ENCODE peak calls at places on chromosome 7, in five cellular contexts. One of them, this sample, is unnamed.

GRCh38 chr7:133845005-133845404 is 282.1 kb upstream of the LRGUK start:
- DNase-seq in Right ventricle myocardium superior: no peak
- DNase-seq in RPMI7951: no peak
- DNase-seq in CD4-positive, alpha-beta T cell: no peak
- DNase-seq in CD8-positive, alpha-beta T cell: no peak
- DNase-seq in this sample: no peak

GRCh38 chr7:135634191-135634878 is 28.0 kb upstream of the STMP1 start:
- DNase-seq in Right ventricle myocardium superior: no peak
- DNase-seq in RPMI7951: no peak
- DNase-seq in CD4-positive, alpha-beta T cell: no peak
- DNase-seq in CD8-positive, alpha-beta T cell: no peak
- DNase-seq in this sample: no peak

GRCh38 chr7:101935521-101936141 is 118.2 kb downstream of the CUX1 start:
- DNase-seq in Right ventricle myocardium superior: peak
- DNase-seq in RPMI7951: no peak
- DNase-seq in CD4-positive, alpha-beta T cell: no peak
- DNase-seq in CD8-positive, alpha-beta T cell: no peak
- DNase-seq in this sample: no peak

GRCh38 chr7:93147358-93147757 is 827 bp downstream of the SAMD9L start:
- DNase-seq in Right ventricle myocardium superior: no peak
- DNase-seq in RPMI7951: peak
- DNase-seq in CD4-positive, alpha-beta T cell: peak
- DNase-seq in CD8-positive, alpha-beta T cell: peak
- DNase-seq in this sample: no peak

GRCh38 chr7:91082854-91083495 is 181.3 kb upstream of the FZD1 start:
- DNase-seq in Right ventricle myocardium superior: no peak
- DNase-seq in RPMI7951: peak
- DNase-seq in CD4-positive, alpha-beta T cell: no peak
- DNase-seq in CD8-positive, alpha-beta T cell: no peak
- DNase-seq in this sample: no peak

GRCh38 chr7:16801111-16801542 is 3.7 kb downstream of the AGR2 start:
- DNase-seq in Right ventricle myocardium superior: no peak
- DNase-seq in RPMI7951: peak
- DNase-seq in CD4-positive, alpha-beta T cell: no peak
- DNase-seq in CD8-positive, alpha-beta T cell: no peak
- DNase-seq in this sample: peak

GRCh38 chr7:126659124-126659523 is 593.6 kb downstream of the GRM8 start:
- DNase-seq in Right ventricle myocardium superior: no peak
- DNase-seq in RPMI7951: no peak
- DNase-seq in CD4-positive, alpha-beta T cell: no peak
- DNase-seq in CD8-positive, alpha-beta T cell: no peak
- DNase-seq in this sample: no peak

GRCh38 chr7:5528071-5528814 is 104.6 kb upstream of the TNRC18 start:
- DNase-seq in Right ventricle myocardium superior: peak
- DNase-seq in RPMI7951: peak
- DNase-seq in CD4-positive, alpha-beta T cell: peak
- DNase-seq in CD8-positive, alpha-beta T cell: peak
- DNase-seq in this sample: no peak

GRCh38 chr7:73573791-73574190 is 4.6 kb downstream of the TBL2 start:
- DNase-seq in Right ventricle myocardium superior: no peak
- DNase-seq in RPMI7951: no peak
- DNase-seq in CD4-positive, alpha-beta T cell: no peak
- DNase-seq in CD8-positive, alpha-beta T cell: no peak
- DNase-seq in this sample: no peak

GRCh38 chr7:32905175-32905662 is 13.7 kb upstream of the KBTBD2 start:
- DNase-seq in Right ventricle myocardium superior: peak
- DNase-seq in RPMI7951: peak
- DNase-seq in CD4-positive, alpha-beta T cell: peak
- DNase-seq in CD8-positive, alpha-beta T cell: peak
- DNase-seq in this sample: peak

GRCh38 chr7:27784399-27785053 is 44.6 kb downstream of the TAX1BP1 start:
- DNase-seq in Right ventricle myocardium superior: no peak
- DNase-seq in RPMI7951: peak
- DNase-seq in CD4-positive, alpha-beta T cell: no peak
- DNase-seq in CD8-positive, alpha-beta T cell: no peak
- DNase-seq in this sample: peak

GRCh38 chr7:44307905-44308740 is 17.3 kb downstream of the CAMK2B start:
- DNase-seq in Right ventricle myocardium superior: no peak
- DNase-seq in RPMI7951: no peak
- DNase-seq in CD4-positive, alpha-beta T cell: peak
- DNase-seq in CD8-positive, alpha-beta T cell: peak
- DNase-seq in this sample: no peak

GRCh38 chr7:150735596-150736358 is 1.4 kb upstream of the GIMAP5 start:
- DNase-seq in Right ventricle myocardium superior: no peak
- DNase-seq in RPMI7951: no peak
- DNase-seq in CD4-positive, alpha-beta T cell: no peak
- DNase-seq in CD8-positive, alpha-beta T cell: no peak
- DNase-seq in this sample: no peak

This sample was measured in K562.